ENCODE peak calls at places on chromosomes 3 and 15, in four cellular contexts. G, K, O and W are unnamed samples.

GRCh38 chr3:106337116-106337515 is 468.3 kb upstream of the CBLB start:
- DNase-seq in G (no peak), O (no peak), K (no peak), W (no peak)

GRCh38 chr15:93072440-93073394 is 16.3 kb downstream of the RGMA start:
- DNase-seq in O (peak), G (peak), K (no peak), W (peak)

GRCh38 chr3:25532763-25533162 is 104.7 kb downstream of the RARB start:
- DNase-seq in O (peak), K (no peak), G (no peak), W (peak)

GRCh38 chr3:123449092-123449985 is 449 bp upstream of the ADCY5 start:
- DNase-seq in O (peak), K (no peak), G (peak), W (peak)

GRCh38 chr3:181705081-181705480 is 6.6 kb upstream of the SOX2 start:
- DNase-seq in K (no peak), G (no peak), O (no peak), W (no peak)

GRCh38 chr15:37101634-37102314 is 1.4 kb upstream of the MEIS2 start:
- DNase-seq in G (peak), O (peak), K (no peak), W (peak)

GRCh38 chr3:55177749-55178148 is 249.9 kb upstream of the LRTM1 start:
- DNase-seq in G (no peak), O (no peak), K (no peak), W (peak)

GRCh38 chr15:40436116-40436891 is 4.4 kb upstream of the BAHD1 start:
- DNase-seq in G (no peak), O (no peak), K (no peak), W (no peak)

GRCh38 chr15:91132079-91132478 is 32.0 kb downstream of the SV2B start:
- DNase-seq in O (no peak), K (no peak), G (no peak), W (no peak)

GRCh38 chr15:66193066-66193465 is 60.5 kb downstream of the MEGF11 start:
- DNase-seq in K (no peak), O (no peak), G (no peak), W (no peak)

GRCh38 chr15:29086891-29087290 is 182.7 kb downstream of the NSMCE3 start:
- DNase-seq in O (no peak), G (no peak), K (no peak), W (no peak)

GRCh38 chr3:123286308-123287023 is 84.7 kb downstream of the SEC22A start:
- DNase-seq in G (no peak), O (peak), K (no peak), W (peak)

GRCh38 chr3:52372822-52373504 is 56.8 kb downstream of the DNAH1 start:
- DNase-seq in G (peak), K (no peak), O (no peak), W (no peak)